ENCODE peak calls at places on chromosome 2, in eight cellular contexts. G, N, Y, O, W, F, J and B are unnamed samples.

GRCh38 chr2:147451902-147452515 is 392.8 kb upstream of the ACVR2A start:
- DNase-seq in G (no peak), N (no peak), Y (no peak), O (no peak), W (no peak), F (peak), J (no peak), B (no peak)

GRCh38 chr2:101440127-101440738 is 34.7 kb downstream of the RFX8 start:
- DNase-seq in G (no peak), N (no peak), Y (no peak), O (no peak), W (no peak), F (no peak), J (no peak), B (no peak)

GRCh38 chr2:200319587-200320337 is 13.3 kb downstream of the SPATS2L start:
- DNase-seq in G (no peak), N (peak), Y (no peak), O (peak), W (no peak), F (no peak), J (peak), B (no peak)

GRCh38 chr2:107932986-107933385 is 53.3 kb upstream of the SLC5A7 start:
- DNase-seq in G (no peak), N (peak), Y (no peak), O (no peak), W (no peak), F (peak), J (peak), B (no peak)

GRCh38 chr2:192053921-192054320 is 140.8 kb downstream of the TMEFF2 start:
- DNase-seq in G (no peak), N (no peak), Y (no peak), O (no peak), W (no peak), F (no peak), J (no peak), B (no peak)

GRCh38 chr2:191144217-191144616 is 6.6 kb downstream of the STAT4 start:
- DNase-seq in G (no peak), N (no peak), Y (no peak), O (no peak), W (no peak), F (no peak), J (peak), B (no peak)

GRCh38 chr2:214185546-214185945 is 225.3 kb upstream of the VWC2L start:
- DNase-seq in G (no peak), N (no peak), Y (no peak), O (no peak), W (no peak), F (no peak), J (no peak), B (no peak)

GRCh38 chr2:25699206-25699605 is 25.8 kb upstream of the DTNB start:
- DNase-seq in G (no peak), N (no peak), Y (no peak), O (no peak), W (no peak), F (no peak), J (no peak), B (no peak)

GRCh38 chr2:65231121-65231520 is 3.5 kb downstream of the ACTR2 start:
- DNase-seq in G (no peak), N (no peak), Y (no peak), O (peak), W (no peak), F (no peak), J (peak), B (no peak)

GRCh38 chr2:74507926-74508520 is 528 bp upstream of the PCGF1 start:
- DNase-seq in G (no peak), N (peak), Y (no peak), O (peak), W (peak), F (peak), J (peak), B (peak)

GRCh38 chr2:96236882-96237281 is 28.3 kb upstream of the STARD7 start:
- DNase-seq in G (no peak), N (peak), Y (no peak), O (no peak), W (no peak), F (no peak), J (no peak), B (no peak)

GRCh38 chr2:241019441-241020139 is 21.2 kb downstream of the SNED1 start:
- DNase-seq in G (no peak), N (no peak), Y (no peak), O (no peak), W (no peak), F (no peak), J (no peak), B (no peak)

GRCh38 chr2:10279946-10280463 is 22.7 kb upstream of the HPCAL1 start:
- DNase-seq in G (no peak), N (no peak), Y (no peak), O (no peak), W (no peak), F (no peak), J (no peak), B (no peak)

GRCh38 chr2:157439792-157440186 is 4.1 kb downstream of the CYTIP start:
- DNase-seq in G (no peak), N (no peak), Y (no peak), O (no peak), W (no peak), F (no peak), J (no peak), B (no peak)

GRCh38 chr2:55152475-55153422 is 79.3 kb downstream of the CLHC1 start:
- DNase-seq in G (no peak), N (no peak), Y (no peak), O (no peak), W (no peak), F (no peak), J (no peak), B (no peak)

GRCh38 chr2:161556440-161556839 is 67.8 kb upstream of the SLC4A10 start:
- DNase-seq in G (no peak), N (no peak), Y (no peak), O (no peak), W (no peak), F (no peak), J (peak), B (peak)

GRCh38 chr2:17878222-17879136 is at the start of gene KCNS3:
- DNase-seq in G (no peak), N (peak), Y (no peak), O (peak), W (no peak), F (peak), J (peak), B (peak)

GRCh38 chr2:65130440-65131175 is 702 bp upstream of the RAB1A start:
- DNase-seq in G (no peak), N (peak), Y (no peak), O (no peak), W (peak), F (no peak), J (no peak), B (no peak)

GRCh38 chr2:105755895-105756294 is 11.2 kb downstream of the NCK2 start:
- DNase-seq in G (no peak), N (no peak), Y (no peak), O (no peak), W (no peak), F (no peak), J (no peak), B (no peak)

GRCh38 chr2:212098966-212099365 is 439.6 kb downstream of the ERBB4 start:
- DNase-seq in G (no peak), N (no peak), Y (no peak), O (no peak), W (no peak), F (no peak), J (no peak), B (no peak)

GRCh38 chr2:142542431-142542910 is 335.0 kb upstream of the KYNU start:
- DNase-seq in G (no peak), N (no peak), Y (no peak), O (no peak), W (no peak), F (no peak), J (no peak), B (no peak)

GRCh38 chr2:120418174-120418787 is 72.3 kb downstream of the INHBB start:
- DNase-seq in G (no peak), N (no peak), Y (no peak), O (no peak), W (no peak), F (no peak), J (no peak), B (no peak)

GRCh38 chr2:98569197-98569793 is 39.0 kb downstream of the COA5 start:
- DNase-seq in G (peak), N (no peak), Y (peak), O (peak), W (no peak), F (peak), J (peak), B (peak)

GRCh38 chr2:37866535-37866934 is 58.6 kb upstream of the RMDN2 start:
- DNase-seq in G (no peak), N (no peak), Y (no peak), O (no peak), W (no peak), F (no peak), J (no peak), B (no peak)

GRCh38 chr2:19171409-19171808 is 187.0 kb downstream of the OSR1 start:
- DNase-seq in G (no peak), N (no peak), Y (no peak), O (no peak), W (no peak), F (no peak), J (no peak), B (no peak)

GRCh38 chr2:69742170-69742952 is 427 bp downstream of the ANXA4 start:
- DNase-seq in G (no peak), N (peak), Y (no peak), O (peak), W (no peak), F (peak), J (peak), B (peak)

GRCh38 chr2:230893338-230893737 is 28.6 kb downstream of the ITM2C start:
- DNase-seq in G (no peak), N (no peak), Y (no peak), O (no peak), W (no peak), F (peak), J (no peak), B (no peak)

GRCh38 chr2:212318636-212319035 is 220.0 kb downstream of the ERBB4 start:
- DNase-seq in G (no peak), N (no peak), Y (no peak), O (no peak), W (no peak), F (no peak), J (no peak), B (no peak)

GRCh38 chr2:225002656-225003045 is 39.6 kb downstream of the DOCK10 start:
- DNase-seq in G (no peak), N (peak), Y (no peak), O (no peak), W (no peak), F (no peak), J (no peak), B (no peak)

GRCh38 chr2:169118060-169118459 is 48.7 kb downstream of the DHRS9 start:
- DNase-seq in G (no peak), N (no peak), Y (no peak), O (no peak), W (no peak), F (no peak), J (no peak), B (no peak)

GRCh38 chr2:162490052-162490717 is 146.3 kb downstream of the GCA start:
- DNase-seq in G (no peak), N (no peak), Y (no peak), O (peak), W (no peak), F (no peak), J (peak), B (peak)

GRCh38 chr2:25548587-25548986 is 124.8 kb downstream of the DTNB start:
- DNase-seq in G (no peak), N (no peak), Y (no peak), O (no peak), W (no peak), F (no peak), J (no peak), B (no peak)

GRCh38 chr2:80288576-80288975 is 16.0 kb downstream of the LRRTM1 start:
- DNase-seq in G (no peak), N (no peak), Y (no peak), O (no peak), W (no peak), F (peak), J (no peak), B (no peak)